ENCODE peak calls at places on chromosome 3, in seven cellular contexts. T is GM13976, L is H1, J is GM10248, P is HFF-Myc, C is natural killer cell, Q is testis. D is an unnamed sample.

GRCh38 chr3:45631486-45631885 is 36.9 kb downstream of the LIMD1 start:
- DNase-seq in T (no peak), L (no peak), J (no peak), P (no peak), C (no peak), Q (no peak), D (no peak)

GRCh38 chr3:24149032-24149431 is 203.9 kb downstream of the NR1D2 start:
- DNase-seq in T (no peak), L (no peak), J (no peak), P (no peak), C (no peak), Q (no peak), D (no peak)

GRCh38 chr3:42308651-42309050 is 42.7 kb upstream of the CCK start:
- DNase-seq in T (no peak), L (no peak), J (no peak), P (no peak), C (no peak), Q (no peak), D (no peak)

GRCh38 chr3:56732109-56732508 is 49.0 kb upstream of the TASOR start:
- DNase-seq in T (no peak), L (no peak), J (no peak), P (no peak), C (no peak), Q (no peak), D (no peak)

GRCh38 chr3:194101592-194102432 is 34.1 kb upstream of the HES1 start:
- DNase-seq in T (no peak), L (no peak), J (peak), P (no peak), C (no peak), Q (no peak), D (no peak)

GRCh38 chr3:45225465-45226205 is 452 bp downstream of the TMEM158 start:
- DNase-seq in T (peak), L (no peak), J (peak), P (no peak), C (no peak), Q (peak), D (peak)

GRCh38 chr3:447671-448070 is 251.1 kb downstream of the CHL1 start:
- DNase-seq in T (no peak), L (no peak), J (no peak), P (no peak), C (no peak), Q (no peak), D (no peak)

GRCh38 chr3:65642903-65643302 is 395.8 kb downstream of the MAGI1 start:
- DNase-seq in T (no peak), L (no peak), J (no peak), P (no peak), C (no peak), Q (no peak), D (no peak)

GRCh38 chr3:160473978-160474377 is 24.4 kb upstream of the TRIM59 start:
- DNase-seq in T (no peak), L (no peak), J (no peak), P (peak), C (no peak), Q (no peak), D (no peak)

GRCh38 chr3:43959498-43960447 is 269.0 kb downstream of the ABHD5 start:
- DNase-seq in T (no peak), L (no peak), J (no peak), P (no peak), C (no peak), Q (no peak), D (no peak)

GRCh38 chr3:8837172-8837571 is 67.8 kb upstream of the OXTR start:
- DNase-seq in T (no peak), L (no peak), J (no peak), P (no peak), C (no peak), Q (no peak), D (no peak)

GRCh38 chr3:128488995-128489859 is 3.8 kb downstream of the GATA2 start:
- DNase-seq in T (no peak), L (no peak), J (no peak), P (no peak), C (no peak), Q (no peak), D (peak)

GRCh38 chr3:53753518-53754183 is 92.6 kb downstream of the CHDH start:
- DNase-seq in T (no peak), L (no peak), J (peak), P (no peak), C (no peak), Q (no peak), D (peak)

GRCh38 chr3:29440321-29441019 is 159.6 kb downstream of the RBMS3 start:
- DNase-seq in T (no peak), L (no peak), J (no peak), P (no peak), C (no peak), Q (no peak), D (no peak)

GRCh38 chr3:155890671-155891190 is 20.3 kb downstream of the GMPS start:
- DNase-seq in T (no peak), L (no peak), J (no peak), P (no peak), C (no peak), Q (no peak), D (no peak)

GRCh38 chr3:122774564-122774963 is 19.1 kb downstream of the HSPBAP1 start:
- DNase-seq in T (peak), L (no peak), J (peak), P (no peak), C (no peak), Q (no peak), D (no peak)

GRCh38 chr3:66808891-66809578 is 189.1 kb upstream of the KBTBD8 start:
- DNase-seq in T (no peak), L (no peak), J (no peak), P (no peak), C (no peak), Q (peak), D (no peak)

GRCh38 chr3:33831053-33831452 is 32.6 kb downstream of the PDCD6IP start:
- DNase-seq in T (no peak), L (no peak), J (no peak), P (no peak), C (no peak), Q (no peak), D (no peak)

GRCh38 chr3:134769469-134769868 is 25.6 kb upstream of the EPHB1 start:
- DNase-seq in T (no peak), L (no peak), J (no peak), P (no peak), C (no peak), Q (no peak), D (no peak)

GRCh38 chr3:125266976-125267375 is 54.4 kb upstream of the SLC12A8 start:
- DNase-seq in T (no peak), L (no peak), J (no peak), P (no peak), C (no peak), Q (no peak), D (no peak)

GRCh38 chr3:101077361-101078011 is 84.3 kb upstream of the ABI3BP start:
- DNase-seq in T (no peak), L (no peak), J (no peak), P (no peak), C (no peak), Q (no peak), D (no peak)

GRCh38 chr3:111676177-111677021 is 81.3 kb upstream of the ZBED2 start:
- DNase-seq in T (no peak), L (no peak), J (no peak), P (no peak), C (no peak), Q (no peak), D (peak)

GRCh38 chr3:132008841-132009638 is 25.8 kb downstream of the CPNE4 start:
- DNase-seq in T (no peak), L (no peak), J (no peak), P (peak), C (no peak), Q (no peak), D (no peak)

GRCh38 chr3:42497009-42497731 is 5.3 kb upstream of the VIPR1 start:
- DNase-seq in T (no peak), L (peak), J (no peak), P (no peak), C (peak), Q (no peak), D (no peak)

GRCh38 chr3:146163584-146163983 is 2.6 kb upstream of the PLOD2 start:
- DNase-seq in T (no peak), L (no peak), J (no peak), P (no peak), C (no peak), Q (no peak), D (no peak)

GRCh38 chr3:171088496-171088895 is 62.0 kb upstream of the SLC2A2 start:
- DNase-seq in T (no peak), L (no peak), J (no peak), P (no peak), C (no peak), Q (no peak), D (no peak)

GRCh38 chr3:38834717-38835116 is 18.7 kb upstream of the SCN10A start:
- DNase-seq in T (no peak), L (no peak), J (no peak), P (no peak), C (no peak), Q (no peak), D (no peak)

GRCh38 chr3:125250973-125251372 is 38.4 kb upstream of the SLC12A8 start:
- DNase-seq in T (no peak), L (no peak), J (no peak), P (no peak), C (no peak), Q (no peak), D (no peak)

GRCh38 chr3:127209155-127209839 is 16.4 kb downstream of the PRR23E start:
- DNase-seq in T (peak), L (no peak), J (peak), P (no peak), C (no peak), Q (no peak), D (no peak)

GRCh38 chr3:8769088-8769822 is at the start of gene OXTR:
- DNase-seq in T (peak), L (peak), J (peak), P (peak), C (peak), Q (peak), D (peak)

GRCh38 chr3:29773481-29773880 is 492.6 kb downstream of the RBMS3 start:
- DNase-seq in T (no peak), L (no peak), J (no peak), P (no peak), C (no peak), Q (no peak), D (no peak)

GRCh38 chr3:146577662-146578061 is 27.5 kb downstream of the PLSCR5 start:
- DNase-seq in T (no peak), L (no peak), J (no peak), P (no peak), C (no peak), Q (peak), D (peak)

GRCh38 chr3:183386651-183387050 is 41.8 kb downstream of the MCF2L2 start:
- DNase-seq in T (no peak), L (no peak), J (no peak), P (no peak), C (no peak), Q (no peak), D (no peak)

GRCh38 chr3:15653326-15653725 is 51.8 kb downstream of the BTD start:
- DNase-seq in T (no peak), L (no peak), J (no peak), P (no peak), C (no peak), Q (no peak), D (no peak)

GRCh38 chr3:81643721-81644120 is 117.7 kb downstream of the GBE1 start:
- DNase-seq in T (no peak), L (no peak), J (no peak), P (peak), C (no peak), Q (peak), D (no peak)

GRCh38 chr3:185069583-185070030 is 83.3 kb downstream of the C3orf70 start:
- DNase-seq in T (no peak), L (peak), J (no peak), P (no peak), C (no peak), Q (no peak), D (peak)

GRCh38 chr3:64560802-64561502 is 126.8 kb downstream of the ADAMTS9 start:
- DNase-seq in T (no peak), L (no peak), J (no peak), P (no peak), C (no peak), Q (peak), D (no peak)

GRCh38 chr3:123282461-123282860 is 80.7 kb downstream of the SEC22A start:
- DNase-seq in T (no peak), L (no peak), J (no peak), P (no peak), C (no peak), Q (no peak), D (no peak)

GRCh38 chr3:180117381-180118163 is 80.8 kb upstream of the PEX5L start:
- DNase-seq in T (no peak), L (no peak), J (no peak), P (no peak), C (no peak), Q (no peak), D (no peak)

GRCh38 chr3:94307588-94307987 is 244.7 kb downstream of the NSUN3 start:
- DNase-seq in T (no peak), L (no peak), J (no peak), P (no peak), C (no peak), Q (no peak), D (no peak)

GRCh38 chr3:195208631-195209030 is 62.3 kb downstream of the XXYLT1 start:
- DNase-seq in T (no peak), L (no peak), J (no peak), P (no peak), C (no peak), Q (no peak), D (no peak)

GRCh38 chr3:195209083-195209835 is 61.7 kb downstream of the XXYLT1 start:
- DNase-seq in T (no peak), L (no peak), J (no peak), P (no peak), C (no peak), Q (peak), D (no peak)

GRCh38 chr3:195207731-195208130 is 63.2 kb downstream of the XXYLT1 start:
- DNase-seq in T (no peak), L (no peak), J (no peak), P (no peak), C (no peak), Q (no peak), D (no peak)

GRCh38 chr3:195208183-195208582 is 62.8 kb downstream of the XXYLT1 start:
- DNase-seq in T (peak), L (no peak), J (peak), P (no peak), C (no peak), Q (no peak), D (peak)

DNA sequence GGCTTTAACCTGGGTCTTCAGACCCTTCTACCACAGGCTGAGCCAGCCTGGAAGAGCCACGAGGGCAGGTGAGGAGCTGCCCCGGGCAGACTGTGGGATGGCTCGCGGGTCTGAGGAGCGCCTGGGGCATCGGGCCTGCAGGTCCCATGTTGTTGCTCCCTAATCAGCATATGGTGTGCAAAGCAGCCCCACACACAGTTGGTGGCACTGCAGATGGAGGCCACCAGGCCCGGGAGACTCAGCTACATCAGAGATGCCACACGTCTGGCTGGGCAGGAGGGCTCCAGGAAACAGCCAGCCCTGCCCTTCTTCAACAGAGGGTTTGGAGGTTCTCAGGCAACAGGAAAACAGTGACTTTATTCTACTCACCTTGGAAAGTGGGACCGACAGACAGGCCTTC is 63.9 kb downstream of the XXYLT1 start:
- DNase-seq in T (no peak), L (no peak), J (no peak), P (no peak), C (no peak), Q (no peak), D (no peak)
- TF ChIP-seq CTCF in T (no peak), L (no peak), J (no peak), P (no peak), C (no peak), Q (no peak), D (no peak)

GRCh38 chr3:149368201-149368849 is 9.1 kb downstream of the TM4SF1 start:
- DNase-seq in T (no peak), L (no peak), J (no peak), P (no peak), C (no peak), Q (no peak), D (no peak)
- TF ChIP-seq CTCF in T (no peak), L (no peak), J (no peak), P (no peak), C (no peak), Q (no peak), D (no peak)

GRCh38 chr3:70097084-70097483 is 97.6 kb downstream of the SAMMSON start:
- DNase-seq in T (no peak), L (no peak), J (no peak), P (no peak), C (no peak), Q (no peak), D (no peak)
- TF ChIP-seq CTCF in T (no peak), L (no peak), J (no peak), P (no peak), C (no peak), Q (no peak), D (no peak)

GRCh38 chr3:39911465-39912309 is 102.3 kb downstream of the MYRIP start:
- DNase-seq in T (no peak), L (no peak), J (no peak), P (no peak), C (no peak), Q (no peak), D (no peak)
- TF ChIP-seq CTCF in T (no peak), L (peak), J (no peak), P (no peak), C (no peak), Q (no peak), D (no peak)